ENCODE peak calls at places on chromosome 21, in ten cellular contexts. E, L, V, S, F, N, D, G, I and U are unnamed samples.

GRCh38 chr21:46114963-46115362 is 17.1 kb downstream of the COL6A2 start:
- DNase-seq in E (no peak), L (no peak), V (no peak), S (no peak), F (no peak), N (peak; percentile 10), D (no peak), G (no peak), I (no peak), U (no peak)

GRCh38 chr21:43343095-43343991 is 83.6 kb downstream of the SIK1 start:
- DNase-seq in E (no peak), L (peak; percentile 73), V (no peak), S (no peak), F (peak; percentile 43), N (no peak), D (no peak), G (peak; percentile 31), I (no peak), U (no peak)

GRCh38 chr21:25963186-25963585 is 207.4 kb downstream of the APP start:
- DNase-seq in E (no peak), L (no peak), V (no peak), S (peak; percentile 54), F (no peak), N (no peak), D (no peak), G (no peak), I (no peak), U (no peak)

GRCh38 chr21:19557046-19557445 is 1153.5 kb upstream of the TMPRSS15 start:
- DNase-seq in E (no peak), L (no peak), V (no peak), S (no peak), F (no peak), N (no peak), D (no peak), G (no peak), I (no peak), U (no peak)

GRCh38 chr21:43299441-43300277 is 127.3 kb downstream of the SIK1 start:
- DNase-seq in E (no peak), L (no peak), V (no peak), S (no peak), F (no peak), N (peak; percentile 57), D (no peak), G (no peak), I (no peak), U (peak; percentile 75)

GRCh38 chr21:20570824-20571232 is 427.4 kb upstream of the NCAM2 start:
- DNase-seq in E (no peak), L (no peak), V (no peak), S (no peak), F (no peak), N (no peak), D (no peak), G (no peak), I (no peak), U (no peak)

GRCh38 chr21:28641731-28642130 is 350.9 kb downstream of the LTN1 start:
- DNase-seq in E (no peak), L (no peak), V (no peak), S (no peak), F (no peak), N (no peak), D (no peak), G (no peak), I (no peak), U (no peak)

GRCh38 chr21:34311561-34312330 is 52.1 kb upstream of the KCNE2 start:
- DNase-seq in E (no peak), L (no peak), V (no peak), S (peak; percentile 2), F (no peak), N (peak; percentile 18), D (no peak), G (no peak), I (no peak), U (no peak)

GRCh38 chr21:34582506-34583150 is 32.3 kb downstream of the RCAN1 start:
- DNase-seq in E (no peak), L (peak; percentile 48), V (no peak), S (peak; percentile 65), F (no peak), N (peak; percentile 40), D (no peak), G (no peak), I (peak; percentile 23), U (no peak)